ENCODE peak calls at places on chromosomes 12 and 14, in four cellular contexts. One of them, this sample, is unnamed.

GRCh38 chr14:103443106-103443505 is 57.9 kb downstream of the MARK3 start:
- DNase-seq in naive thymus-derived CD4-positive, alpha-beta T cell: no peak
- DNase-seq in effector memory CD4-positive, alpha-beta T cell: no peak
- DNase-seq in heart right ventricle: no peak
- DNase-seq in this sample: no peak

GRCh38 chr12:39443704-39444234 is 849 bp upstream of the KIF21A start:
- DNase-seq in naive thymus-derived CD4-positive, alpha-beta T cell: no peak
- DNase-seq in effector memory CD4-positive, alpha-beta T cell: no peak
- DNase-seq in heart right ventricle: no peak
- DNase-seq in this sample: no peak

GRCh38 chr14:49586673-49587460 is 687 bp upstream of the RPS29 start:
- DNase-seq in naive thymus-derived CD4-positive, alpha-beta T cell: peak; percentile 78
- DNase-seq in effector memory CD4-positive, alpha-beta T cell: peak; percentile 27
- DNase-seq in heart right ventricle: peak; percentile 20
- DNase-seq in this sample: no peak

GRCh38 chr12:133135747-133136146 is 5.3 kb downstream of the ZNF10 start:
- DNase-seq in naive thymus-derived CD4-positive, alpha-beta T cell: no peak
- DNase-seq in effector memory CD4-positive, alpha-beta T cell: no peak
- DNase-seq in heart right ventricle: no peak
- DNase-seq in this sample: no peak

GRCh38 chr12:75825686-75826085 is 205.9 kb downstream of the PHLDA1 start:
- DNase-seq in naive thymus-derived CD4-positive, alpha-beta T cell: no peak
- DNase-seq in effector memory CD4-positive, alpha-beta T cell: no peak
- DNase-seq in heart right ventricle: no peak
- DNase-seq in this sample: no peak

GRCh38 chr12:131074221-131075083 is 120.7 kb downstream of the ADGRD1 start:
- DNase-seq in naive thymus-derived CD4-positive, alpha-beta T cell: no peak
- DNase-seq in effector memory CD4-positive, alpha-beta T cell: no peak
- DNase-seq in heart right ventricle: peak; percentile 50
- DNase-seq in this sample: peak; percentile 80

GRCh38 chr14:81165188-81165587 is 55.6 kb downstream of the GTF2A1 start:
- DNase-seq in naive thymus-derived CD4-positive, alpha-beta T cell: no peak
- DNase-seq in effector memory CD4-positive, alpha-beta T cell: no peak
- DNase-seq in heart right ventricle: no peak
- DNase-seq in this sample: no peak

GRCh38 chr14:54338696-54339317 is 58.0 kb upstream of the CDKN3 start:
- DNase-seq in naive thymus-derived CD4-positive, alpha-beta T cell: no peak
- DNase-seq in effector memory CD4-positive, alpha-beta T cell: no peak
- DNase-seq in heart right ventricle: no peak
- DNase-seq in this sample: no peak

GRCh38 chr14:60225268-60225667 is 23.8 kb upstream of the PPM1A start:
- DNase-seq in naive thymus-derived CD4-positive, alpha-beta T cell: no peak
- DNase-seq in effector memory CD4-positive, alpha-beta T cell: no peak
- DNase-seq in heart right ventricle: no peak
- DNase-seq in this sample: no peak

GRCh38 chr12:63353559-63353958 is 202.6 kb upstream of the AVPR1A start:
- DNase-seq in naive thymus-derived CD4-positive, alpha-beta T cell: no peak
- DNase-seq in effector memory CD4-positive, alpha-beta T cell: no peak
- DNase-seq in heart right ventricle: no peak
- DNase-seq in this sample: no peak

GRCh38 chr12:107458163-107458562 is 227.4 kb upstream of the PWP1 start:
- DNase-seq in naive thymus-derived CD4-positive, alpha-beta T cell: no peak
- DNase-seq in effector memory CD4-positive, alpha-beta T cell: no peak
- DNase-seq in heart right ventricle: peak; percentile 21
- DNase-seq in this sample: no peak

GRCh38 chr12:107458990-107459389 is 226.6 kb upstream of the PWP1 start:
- DNase-seq in naive thymus-derived CD4-positive, alpha-beta T cell: no peak
- DNase-seq in effector memory CD4-positive, alpha-beta T cell: no peak
- DNase-seq in heart right ventricle: no peak
- DNase-seq in this sample: no peak

GRCh38 chr12:107459649-107460048 is 225.9 kb upstream of the PWP1 start:
- DNase-seq in naive thymus-derived CD4-positive, alpha-beta T cell: no peak
- DNase-seq in effector memory CD4-positive, alpha-beta T cell: no peak
- DNase-seq in heart right ventricle: no peak
- DNase-seq in this sample: no peak

GRCh38 chr12:107462428-107463332 is 222.9 kb upstream of the PWP1 start:
- DNase-seq in naive thymus-derived CD4-positive, alpha-beta T cell: no peak
- DNase-seq in effector memory CD4-positive, alpha-beta T cell: no peak
- DNase-seq in heart right ventricle: no peak
- DNase-seq in this sample: no peak

DNA sequence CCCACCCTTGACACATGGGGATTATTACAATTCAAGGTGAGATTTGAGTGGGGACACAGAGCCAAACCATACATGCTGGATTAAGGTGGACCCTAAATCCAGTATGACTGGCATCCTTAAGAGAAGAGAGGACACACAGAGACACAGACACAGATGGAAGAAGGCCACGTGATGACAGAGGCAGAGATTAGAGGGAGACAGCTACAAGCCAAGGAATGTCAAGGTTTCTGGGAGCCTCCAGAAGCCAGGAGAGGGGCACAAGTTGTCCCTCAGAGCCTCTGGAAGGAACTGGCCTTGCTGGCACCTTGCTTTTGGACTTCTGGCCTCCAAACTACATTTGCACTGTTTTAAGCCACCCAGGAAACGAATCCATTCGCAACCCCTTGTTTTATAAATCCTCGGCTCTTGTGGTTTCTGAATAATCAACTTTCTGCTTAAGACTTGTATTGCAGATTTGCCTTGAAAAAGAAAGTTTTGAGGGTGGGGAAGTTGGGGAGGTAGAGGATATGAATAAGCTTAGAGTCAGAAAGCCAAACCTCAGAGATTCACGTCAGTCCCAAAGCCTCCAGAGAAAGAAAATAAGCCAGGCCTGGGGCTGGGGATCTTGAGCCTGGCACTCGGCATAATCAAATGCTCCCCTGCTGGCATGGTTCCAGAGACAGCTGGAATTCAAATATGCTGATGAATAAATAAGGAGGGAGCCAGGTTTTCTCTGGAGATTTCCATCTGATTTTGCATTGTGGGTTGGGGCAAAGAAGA is 224.2 kb upstream of the PWP1 start:
- DNase-seq in naive thymus-derived CD4-positive, alpha-beta T cell: no peak
- DNase-seq in effector memory CD4-positive, alpha-beta T cell: no peak
- DNase-seq in heart right ventricle: no peak
- DNase-seq in this sample: no peak
- H3K4me3 ChIP-seq in naive thymus-derived CD4-positive, alpha-beta T cell: no peak overlapping the region
- H3K4me3 ChIP-seq in effector memory CD4-positive, alpha-beta T cell: no peak overlapping the region
- H3K4me3 ChIP-seq in heart right ventricle: no peak overlapping the region
- H3K4me3 ChIP-seq in this sample: no peak overlapping the region

GRCh38 chr14:20438664-20439063 is 2.7 kb upstream of the KLHL33 start:
- DNase-seq in naive thymus-derived CD4-positive, alpha-beta T cell: no peak
- DNase-seq in effector memory CD4-positive, alpha-beta T cell: no peak
- DNase-seq in heart right ventricle: no peak
- DNase-seq in this sample: no peak

GRCh38 chr14:20429801-20430669 is 5.9 kb downstream of the KLHL33 start:
- DNase-seq in naive thymus-derived CD4-positive, alpha-beta T cell: no peak
- DNase-seq in effector memory CD4-positive, alpha-beta T cell: no peak
- DNase-seq in heart right ventricle: peak; percentile 43
- DNase-seq in this sample: no peak

GRCh38 chr14:20435454-20436362 is at the start of gene KLHL33:
- DNase-seq in naive thymus-derived CD4-positive, alpha-beta T cell: no peak
- DNase-seq in effector memory CD4-positive, alpha-beta T cell: no peak
- DNase-seq in heart right ventricle: no peak
- DNase-seq in this sample: no peak

GRCh38 chr14:20436363-20436755 is 393 bp upstream of the KLHL33 start:
- DNase-seq in naive thymus-derived CD4-positive, alpha-beta T cell: no peak
- DNase-seq in effector memory CD4-positive, alpha-beta T cell: no peak
- DNase-seq in heart right ventricle: no peak
- DNase-seq in this sample: no peak

GRCh38 chr14:20434701-20435453 is 1.1 kb downstream of the KLHL33 start:
- DNase-seq in naive thymus-derived CD4-positive, alpha-beta T cell: no peak
- DNase-seq in effector memory CD4-positive, alpha-beta T cell: no peak
- DNase-seq in heart right ventricle: peak; percentile 82
- DNase-seq in this sample: no peak
- H3K4me3 ChIP-seq in naive thymus-derived CD4-positive, alpha-beta T cell: no peak overlapping the region
- H3K4me3 ChIP-seq in effector memory CD4-positive, alpha-beta T cell: no peak overlapping the region
- H3K4me3 ChIP-seq in heart right ventricle: peak overlapping the region; percentile 64
- H3K4me3 ChIP-seq in this sample: peak overlapping the region; percentile 61

GRCh38 chr12:44875417-44875953 is 630 bp downstream of the NELL2 start:
- DNase-seq in naive thymus-derived CD4-positive, alpha-beta T cell: no peak
- DNase-seq in effector memory CD4-positive, alpha-beta T cell: no peak
- DNase-seq in heart right ventricle: no peak
- DNase-seq in this sample: no peak

GRCh38 chr12:44875954-44876553 is at the start of gene NELL2:
- DNase-seq in naive thymus-derived CD4-positive, alpha-beta T cell: peak; percentile 39
- DNase-seq in effector memory CD4-positive, alpha-beta T cell: peak; percentile 56
- DNase-seq in heart right ventricle: peak; percentile 22
- DNase-seq in this sample: no peak

GRCh38 chr12:44873898-44874297 is 2.2 kb downstream of the NELL2 start:
- DNase-seq in naive thymus-derived CD4-positive, alpha-beta T cell: peak; percentile 27
- DNase-seq in effector memory CD4-positive, alpha-beta T cell: no peak
- DNase-seq in heart right ventricle: no peak
- DNase-seq in this sample: no peak

GRCh38 chr12:44874981-44875416 is 1.1 kb downstream of the NELL2 start:
- DNase-seq in naive thymus-derived CD4-positive, alpha-beta T cell: peak; percentile 23
- DNase-seq in effector memory CD4-positive, alpha-beta T cell: no peak
- DNase-seq in heart right ventricle: no peak
- DNase-seq in this sample: no peak

DNA sequence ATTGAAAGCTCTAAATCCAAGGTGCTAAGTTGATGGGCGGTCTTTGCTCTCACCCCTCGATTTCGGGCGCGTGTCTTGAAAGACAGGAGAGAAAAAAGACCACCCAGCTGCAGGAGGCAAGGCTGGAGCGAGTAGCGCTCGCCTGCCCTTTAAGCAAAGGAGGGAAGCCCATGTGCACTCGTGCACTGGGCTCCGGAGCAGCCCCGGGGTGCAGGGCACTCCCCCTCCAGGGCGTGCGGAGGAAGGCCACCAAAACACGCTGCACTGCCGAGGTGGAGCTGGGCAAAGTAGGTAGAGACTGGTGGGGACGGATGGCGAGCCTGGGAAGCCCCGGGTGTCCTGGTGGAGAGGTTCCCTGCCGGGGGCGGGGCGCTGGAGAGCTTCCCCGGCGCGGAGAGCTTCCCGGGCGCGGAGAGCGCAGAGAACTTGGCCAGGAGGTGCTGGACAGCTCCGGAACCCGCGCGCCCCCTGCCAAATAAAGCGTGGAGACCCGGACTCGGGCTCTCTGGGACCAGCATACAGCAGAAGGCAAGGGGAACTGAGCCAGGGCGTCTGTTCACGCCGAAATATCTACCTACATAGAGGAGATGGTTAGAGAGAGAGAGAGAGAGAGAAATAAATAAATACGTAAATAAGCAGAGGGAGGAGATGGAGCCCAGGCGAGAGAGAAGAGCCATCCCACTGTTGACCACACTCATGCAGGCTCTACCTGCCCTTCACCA is 600 bp upstream of the NELL2 start:
- DNase-seq in naive thymus-derived CD4-positive, alpha-beta T cell: no peak
- DNase-seq in effector memory CD4-positive, alpha-beta T cell: peak; percentile 17
- DNase-seq in heart right ventricle: peak; percentile 14
- DNase-seq in this sample: no peak
- H3K4me3 ChIP-seq in naive thymus-derived CD4-positive, alpha-beta T cell: peak overlapping the region; percentile 58
- H3K4me3 ChIP-seq in effector memory CD4-positive, alpha-beta T cell: peak overlapping the region; percentile 79
- H3K4me3 ChIP-seq in heart right ventricle: peak overlapping the region; percentile 63
- H3K4me3 ChIP-seq in this sample: peak overlapping the region; percentile 70

DNA sequence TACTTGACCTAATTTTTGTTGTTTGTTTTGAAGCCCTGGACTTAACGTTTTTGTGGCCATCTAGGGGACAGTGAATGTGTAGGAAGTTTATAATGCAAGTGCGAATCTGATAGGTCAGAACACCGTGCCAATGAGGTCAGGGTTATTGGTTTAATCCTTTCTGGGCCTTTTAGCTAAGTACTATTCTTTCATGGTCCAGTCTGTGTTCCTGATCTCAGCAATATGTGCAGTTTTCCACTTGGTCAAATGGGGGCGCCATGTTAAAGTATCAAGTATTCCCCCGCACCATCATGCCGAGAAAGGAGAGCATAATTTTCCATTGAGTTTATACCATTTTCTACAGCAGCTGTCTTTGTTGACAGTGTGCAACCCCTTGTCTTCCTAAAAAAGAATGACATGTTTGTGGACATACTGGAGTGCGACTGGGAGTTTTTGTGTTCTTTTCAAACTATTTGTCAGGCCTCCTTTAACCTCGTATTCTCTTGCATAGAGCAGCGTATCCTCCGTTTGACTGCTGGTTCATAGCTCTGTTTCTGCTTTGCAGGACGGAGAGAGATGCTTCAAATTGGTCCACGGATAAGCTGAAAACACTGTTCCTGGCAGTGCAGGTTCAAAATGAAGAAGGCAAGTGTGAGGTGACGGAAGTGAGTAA is 1.3 kb downstream of the AHSA1 start:
- DNase-seq in naive thymus-derived CD4-positive, alpha-beta T cell: peak; percentile 48
- DNase-seq in effector memory CD4-positive, alpha-beta T cell: peak; percentile 48
- DNase-seq in heart right ventricle: no peak
- DNase-seq in this sample: no peak
- H3K4me3 ChIP-seq in naive thymus-derived CD4-positive, alpha-beta T cell: peak overlapping the region; percentile 100
- H3K4me3 ChIP-seq in effector memory CD4-positive, alpha-beta T cell: peak overlapping the region; percentile 77
- H3K4me3 ChIP-seq in heart right ventricle: peak overlapping the region; percentile 95
- H3K4me3 ChIP-seq in this sample: peak overlapping the region; percentile 89